ENCODE peak calls at places on chromosomes 13 and 19, in seven cellular contexts. N is mammary epithelial cell, J is suprapubic skin, Q is AG04450, W is lower leg skin, D is heart right ventricle, Z is esophagus squamous epithelium. M is an unnamed sample.
A peak's percentile ranks its signal among the peaks of the same experiment; 100 is the strongest.

GRCh38 chr19:12791345-12792047 is at the start of gene JUNB:
- DNase-seq in Z (peak; percentile 86), N (peak; percentile 95), W (peak; percentile 100), D (peak; percentile 98), J (peak; percentile 99), Q (peak; percentile 94), M (no peak)

GRCh38 chr19:31312004-31312403 is 37.2 kb downstream of the TSHZ3 start:
- DNase-seq in Q (peak; percentile 18), N (peak; percentile 29), D (no peak), J (no peak), W (no peak), Z (no peak), M (no peak)

GRCh38 chr13:41291246-41291645 is 19.8 kb upstream of the NAA16 start:
- DNase-seq in Z (no peak), N (no peak), W (no peak), J (no peak), Q (no peak), D (no peak), M (no peak)

GRCh38 chr13:100584901-100585300 is 3.7 kb downstream of the GGACT start:
- DNase-seq in Q (no peak), D (no peak), W (no peak), Z (no peak), N (no peak), J (no peak), M (no peak)

GRCh38 chr13:79735228-79735627 is 254.3 kb downstream of the NDFIP2 start:
- DNase-seq in N (no peak), W (no peak), Z (no peak), J (no peak), Q (no peak), D (no peak), M (no peak)

GRCh38 chr19:49445997-49446396 is 4.7 kb upstream of the SLC17A7 start:
- DNase-seq in J (no peak), D (no peak), N (no peak), Z (no peak), W (no peak), Q (no peak), M (no peak)

GRCh38 chr19:10269333-10270179 is 1.4 kb upstream of the ICAM1 start:
- DNase-seq in Q (no peak), J (no peak), Z (peak; percentile 40), N (peak; percentile 54), D (peak; percentile 89), W (peak; percentile 98), M (no peak)

GRCh38 chr19:11699931-11700794 is 38.6 kb downstream of the ZNF823 start:
- DNase-seq in W (no peak), D (no peak), Z (no peak), J (no peak), Q (peak; percentile 2), N (peak; percentile 6), M (no peak)

GRCh38 chr13:100156786-100157185 is 67.9 kb downstream of the PCCA start:
- DNase-seq in Z (no peak), N (peak; percentile 84), W (no peak), D (no peak), Q (no peak), J (no peak), M (peak; percentile 56)

GRCh38 chr19:40241809-40242384 is 15.4 kb upstream of the CCNP start:
- DNase-seq in W (no peak), D (peak; percentile 69), Q (no peak), J (no peak), N (no peak), Z (no peak), M (no peak)

GRCh38 chr13:113158946-113159345 is 498 bp downstream of the PROZ start:
- DNase-seq in N (no peak), D (no peak), Z (no peak), J (no peak), W (no peak), Q (no peak), M (no peak)

GRCh38 chr13:89518289-89519077 is 1829.0 kb upstream of the MIR17HG start:
- DNase-seq in J (no peak), Q (no peak), N (no peak), Z (no peak), D (no peak), W (no peak), M (no peak)

GRCh38 chr13:23510979-23511735 is 59.1 kb upstream of the TNFRSF19 start:
- DNase-seq in Q (no peak), J (no peak), Z (no peak), W (no peak), D (no peak), N (peak; percentile 46), M (no peak)

GRCh38 chr13:46160474-46161066 is 21.4 kb downstream of the LCP1 start:
- DNase-seq in Z (no peak), W (no peak), Q (peak; percentile 11), D (no peak), N (peak; percentile 36), J (no peak), M (peak; percentile 23)

DNA sequence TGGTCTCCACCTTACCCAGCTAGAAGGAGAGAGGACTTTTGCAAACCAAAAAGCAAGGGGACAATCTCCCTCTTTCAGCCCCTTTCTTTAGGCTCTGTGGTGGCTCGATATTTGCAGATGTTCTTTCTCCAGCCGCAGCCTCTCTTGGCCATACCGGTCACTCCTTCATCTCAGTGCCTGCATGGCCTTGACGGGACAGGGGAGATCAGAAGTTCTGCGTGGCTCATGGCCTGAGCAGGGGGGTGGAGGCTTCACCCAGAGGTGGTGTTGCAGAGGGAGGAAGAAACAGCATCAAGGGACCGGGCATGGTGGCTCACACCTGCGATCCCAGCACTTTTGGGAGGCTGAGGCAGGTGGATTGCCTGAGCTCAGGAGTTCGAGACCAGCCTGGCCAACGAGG is 53.2 kb downstream of the MYO9B start:
- DNase-seq in D (no peak), Z (no peak), N (no peak), J (no peak), W (no peak), Q (no peak), M (no peak)
- TF ChIP-seq CTCF in D (no peak), Z (no peak), N (no peak), J (no peak), W (no peak), Q (no peak), M (no peak)

DNA sequence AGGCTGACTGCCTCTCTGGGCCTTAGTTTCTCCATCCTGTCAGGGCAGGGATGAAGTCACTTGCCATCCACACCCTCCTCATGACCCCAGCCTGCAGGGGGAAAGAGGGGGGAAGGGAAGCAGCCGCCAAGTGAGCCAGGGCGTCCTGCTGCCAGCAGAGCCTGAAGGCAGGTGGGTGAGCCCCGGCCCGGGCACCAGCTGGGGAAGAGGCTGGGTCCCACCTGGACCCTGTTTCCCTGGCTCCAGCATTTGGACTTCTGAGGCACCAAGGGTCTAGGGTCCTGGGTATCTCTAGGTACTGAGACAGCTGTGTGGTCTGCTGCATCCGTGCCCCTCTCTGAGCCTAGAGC is 855 bp downstream of the ADAMTSL5 start:
- DNase-seq in D (no peak), W (no peak), N (no peak), Q (no peak), Z (no peak), J (no peak), M (no peak)
- H3K4me3 ChIP-seq in D (no peak overlapping the region), W (no peak overlapping the region), N (no peak overlapping the region), Q (no peak overlapping the region), Z (peak overlapping the region; percentile 53), J (peak overlapping the region; percentile 48), M (no peak overlapping the region)

GRCh38 chr13:77056886-77057285 is 29.9 kb upstream of the FBXL3 start:
- DNase-seq in W (no peak), N (no peak), D (no peak), Q (no peak), J (no peak), Z (no peak), M (no peak)
- TF ChIP-seq CTCF in W (no peak), N (no peak), D (no peak), Q (no peak), J (no peak), Z (no peak), M (no peak)

DNA sequence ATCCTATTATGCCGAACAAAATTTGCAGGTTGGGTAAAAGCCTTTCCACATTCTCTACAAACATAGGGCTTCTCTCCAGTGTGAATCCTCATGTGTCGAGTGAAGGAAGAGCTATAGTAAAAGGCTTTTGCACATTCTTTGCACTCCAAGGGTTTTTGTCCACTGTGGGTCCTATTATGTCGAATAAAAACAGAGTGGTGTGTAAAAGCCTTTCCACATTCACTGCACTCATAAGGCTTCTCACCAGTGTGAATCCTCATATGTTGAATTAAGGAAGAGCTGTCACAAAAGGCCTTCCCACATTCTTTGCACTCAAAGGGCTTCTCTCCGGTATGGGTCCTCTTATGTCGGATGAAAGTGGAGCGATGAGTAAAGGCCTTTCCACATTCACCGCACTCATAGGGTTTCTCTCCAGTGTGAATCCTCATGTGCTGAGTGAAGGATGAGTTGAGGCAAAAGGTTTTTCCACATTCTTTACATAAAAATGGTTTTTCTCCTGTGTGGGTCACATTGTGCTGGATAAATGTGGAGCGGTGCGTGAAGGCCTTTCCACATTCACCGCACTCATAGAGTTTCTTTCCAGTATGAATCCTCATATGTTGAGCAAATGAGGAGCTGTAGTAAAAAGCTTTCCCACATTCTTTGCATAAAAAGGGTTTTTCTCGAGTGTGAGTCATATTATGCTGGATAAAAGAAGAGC is 13.6 kb downstream of the ZNF599 start:
- DNase-seq in Q (no peak), Z (no peak), J (no peak), N (no peak), W (no peak), D (no peak), M (no peak)
- H3K4me3 ChIP-seq in Q (no peak overlapping the region), Z (no peak overlapping the region), J (no peak overlapping the region), N (no peak overlapping the region), W (no peak overlapping the region), D (no peak overlapping the region), M (no peak overlapping the region)

DNA sequence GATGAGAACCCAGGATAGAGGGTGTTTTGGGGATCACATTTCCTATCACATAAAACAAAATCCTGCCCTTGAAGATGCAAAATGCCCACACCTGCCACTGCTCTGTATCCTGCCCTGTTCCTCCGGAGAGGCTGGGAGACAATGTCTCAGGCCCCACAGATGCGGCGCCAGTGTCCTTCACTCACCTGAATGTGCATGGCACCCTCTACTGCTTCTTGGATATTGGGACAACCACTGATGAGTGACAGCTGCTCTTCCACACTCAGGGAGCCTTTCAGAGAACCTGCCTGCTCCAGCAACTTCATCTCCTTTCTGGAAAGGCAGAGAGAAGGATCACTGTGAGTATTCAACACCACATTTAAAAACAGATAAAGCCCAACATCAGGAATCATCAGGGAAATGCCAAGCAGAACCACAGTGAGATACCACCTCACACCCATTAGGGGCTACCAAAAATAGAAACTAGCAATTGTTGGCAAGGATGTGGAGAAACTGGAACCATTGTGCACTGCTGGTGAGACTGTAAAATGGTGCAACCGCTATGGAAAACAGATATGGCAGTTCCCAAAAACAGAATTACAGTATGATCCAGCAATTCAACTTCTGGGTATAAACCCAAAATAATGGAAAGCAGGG is 36.4 kb downstream of the CRYL1 start:
- DNase-seq in W (peak; percentile 29), N (no peak), Z (no peak), J (no peak), Q (no peak), D (no peak), M (no peak)
- TF ChIP-seq CTCF in W (no peak), N (peak; percentile 28), Z (no peak), J (peak; percentile 29), Q (no peak), D (peak; percentile 58), M (peak; percentile 2)